ENCODE peak calls at places on chromosomes 11 and 22, in seven cellular contexts. G is pancreas; R is HCT116; Y is uterus; W is effector memory CD4-positive, alpha-beta T cell; E is breast epithelium; K is IMR-90. Q is an unnamed sample. For H3K36me3, the result is how much of the 10 kb centered on the place peaks cover.

GRCh38 chr11:62383822-62384221 is 35.0 kb upstream of the SCGB1A1 start:
- DNase-seq in R (no peak), G (peak), W (no peak), E (no peak), K (no peak), Y (no peak), Q (no peak)

GRCh38 chr22:40449676-40450035 is 79.3 kb downstream of the SGSM3 start:
- DNase-seq in Y (no peak), E (no peak), W (no peak), K (peak), R (no peak), G (no peak), Q (no peak)

GRCh38 chr22:39663751-39664150 is 93.2 kb downstream of the CACNA1I start:
- DNase-seq in E (peak), W (no peak), K (no peak), G (no peak), R (no peak), Y (no peak), Q (no peak)

GRCh38 chr11:29166306-29166705 is 850.5 kb downstream of the KCNA4 start:
- DNase-seq in K (no peak), E (no peak), Y (no peak), R (no peak), W (no peak), G (no peak), Q (no peak)

GRCh38 chr11:93685196-93685595 is 23.7 kb downstream of the CEP295 start:
- DNase-seq in R (no peak), E (no peak), W (no peak), G (no peak), Y (no peak), K (no peak), Q (no peak)

GRCh38 chr11:34183840-34184358 is 78.5 kb downstream of the NAT10 start:
- DNase-seq in Y (no peak), G (no peak), R (no peak), W (no peak), K (no peak), E (no peak), Q (no peak)

GRCh38 chr22:44668190-44668885 is 33.7 kb upstream of the PRR5 start:
- DNase-seq in W (peak), K (no peak), R (no peak), Y (no peak), G (no peak), E (no peak), Q (peak)

GRCh38 chr11:46331653-46331984 is 15.6 kb upstream of the DGKZ start:
- DNase-seq in G (no peak), Y (no peak), W (no peak), R (no peak), K (no peak), E (no peak), Q (no peak)

GRCh38 chr11:121453589-121454299 is 977 bp upstream of the SORL1-AS1 start:
- DNase-seq in R (no peak), Y (no peak), W (no peak), K (no peak), G (no peak), E (no peak), Q (no peak)

GRCh38 chr11:114775849-114776621 is 97.7 kb downstream of the NXPE2 start:
- DNase-seq in Y (no peak), E (no peak), K (no peak), G (no peak), W (no peak), R (no peak), Q (no peak)

GRCh38 chr11:124865902-124866851 is 945 bp downstream of the ROBO3 start:
- DNase-seq in W (peak), E (no peak), R (no peak), Y (no peak), G (peak), K (peak), Q (no peak)

GRCh38 chr11:95445746-95446333 is 214.8 kb upstream of the SESN3 start:
- DNase-seq in K (no peak), Y (no peak), W (no peak), G (no peak), R (no peak), E (peak), Q (no peak)

GRCh38 chr11:55172734-55173415 is 89.1 kb upstream of the TRIM48 start:
- DNase-seq in Y (no peak), R (no peak), K (no peak), W (no peak), E (no peak), G (no peak), Q (no peak)

GRCh38 chr11:85647604-85648299 is at the start of gene TMEM126A:
- DNase-seq in G (peak), E (peak), W (peak), K (peak), R (peak), Y (peak), Q (peak)

GRCh38 chr11:76769071-76769560 is 14.0 kb upstream of the TSKU start:
- DNase-seq in R (no peak), W (no peak), E (no peak), K (peak), Y (no peak), G (no peak), Q (no peak)

GRCh38 chr11:85889676-85890579 is 34.7 kb downstream of the CCDC83 start:
- DNase-seq in K (peak), E (peak), W (no peak), G (no peak), R (peak), Y (no peak), Q (no peak)

GRCh38 chr22:20064140-20064480 is 15.9 kb upstream of the DGCR8 start:
- DNase-seq in E (no peak), G (no peak), R (no peak), K (no peak), W (no peak), Y (no peak), Q (no peak)
- H3K36me3 ChIP-seq in E (under half), G (under half), R (under half), K (under half), W (under half), Y (under half), Q (half or more)

GRCh38 chr22:41913040-41913719 is 1.7 kb downstream of the SHISA8 start:
- DNase-seq in E (no peak), K (no peak), R (no peak), Y (no peak), W (no peak), G (no peak), Q (no peak)
- H3K27ac ChIP-seq in E (no peak), K (no peak), R (no peak), Y (no peak), W (no peak), G (no peak), Q (no peak)

GRCh38 chr22:19131685-19132015 is 542 bp downstream of the TSSK2 start:
- DNase-seq in W (no peak), Y (no peak), K (no peak), E (no peak), G (no peak), R (no peak), Q (no peak)
- H3K36me3 ChIP-seq in W (under half), Y (under half), K (under half), E (under half), G (under half), R (under half), Q (under half)

GRCh38 chr11:128717581-128717980 is 23.7 kb downstream of the FLI1 start:
- DNase-seq in K (no peak), E (no peak), W (no peak), R (no peak), Y (no peak), G (no peak), Q (no peak)

GRCh38 chr11:128715691-128716153 is 21.9 kb downstream of the FLI1 start:
- DNase-seq in W (no peak), K (peak), E (no peak), G (no peak), Y (no peak), R (no peak), Q (no peak)

GRCh38 chr11:128718064-128718463 is 24.2 kb downstream of the FLI1 start:
- DNase-seq in G (no peak), Y (no peak), E (no peak), R (no peak), K (no peak), W (no peak), Q (no peak)

GRCh38 chr11:128716231-128716630 is 22.4 kb downstream of the FLI1 start:
- DNase-seq in W (no peak), G (no peak), R (no peak), K (no peak), E (no peak), Y (no peak), Q (no peak)

DNA sequence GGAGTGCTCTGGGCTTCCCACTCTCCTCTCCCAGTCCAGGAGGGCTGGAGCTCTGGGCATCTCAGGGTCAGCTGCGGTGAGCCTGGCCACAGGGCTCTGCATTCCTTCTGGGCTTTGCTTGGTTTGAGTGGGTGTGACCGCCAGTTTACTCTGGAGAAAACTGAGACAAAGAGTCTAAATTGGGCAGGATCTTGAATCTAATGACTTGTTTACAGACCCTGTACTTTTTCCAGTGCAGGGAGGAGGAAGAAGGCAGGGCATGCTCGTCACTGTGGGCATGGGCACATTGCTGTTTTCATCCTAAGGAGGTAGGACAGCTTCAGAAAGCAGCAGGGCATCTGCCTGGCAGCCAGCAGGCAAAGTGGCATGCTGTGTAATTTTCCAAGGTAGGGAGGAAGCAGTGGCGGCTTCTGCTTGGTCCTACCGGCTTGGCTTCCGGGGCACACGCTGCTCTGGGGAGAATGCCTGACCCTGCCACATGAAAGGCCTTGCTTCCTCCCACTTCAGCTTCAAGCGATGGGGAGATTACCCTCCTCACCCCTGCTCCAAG is 22.9 kb downstream of the FLI1 start:
- DNase-seq in W (peak), Y (no peak), R (no peak), K (peak), E (no peak), G (no peak), Q (no peak)
- H3K27ac ChIP-seq in W (peak), Y (peak), R (no peak), K (peak), E (peak), G (peak), Q (peak)